ENCODE peak calls at places on chromosome 18, in seven cellular contexts. R is retinal pigment epithelial cell, M is psoas muscle, I is left ventricle myocardium inferior, P is type B pancreatic cell, S is mammary epithelial cell, N is endothelial cell. T is an unnamed sample.

GRCh38 chr18:8705941-8706544 is 687 bp downstream of the MTCL1 start:
- DNase-seq in P (no peak), M (peak; percentile 24), R (no peak), I (no peak), N (peak; percentile 21), S (peak; percentile 14), T (no peak)

GRCh38 chr18:70448588-70448987 is 159.7 kb downstream of the SOCS6 start:
- DNase-seq in S (no peak), R (no peak), I (no peak), N (no peak), P (no peak), M (no peak), T (no peak)

GRCh38 chr18:59516356-59517155 is 157.5 kb upstream of the LMAN1 start:
- DNase-seq in N (peak; percentile 17), R (peak; percentile 87), S (peak; percentile 55), I (peak; percentile 40), M (no peak), P (no peak), T (no peak)

GRCh38 chr18:8478166-8478967 is 130.9 kb upstream of the RAB12 start:
- DNase-seq in N (peak; percentile 88), P (peak; percentile 80), S (peak; percentile 29), M (peak; percentile 51), I (peak; percentile 44), R (no peak), T (no peak)

GRCh38 chr18:3652380-3653262 is 202.6 kb downstream of the TGIF1 start:
- DNase-seq in P (no peak), N (no peak), S (peak; percentile 100), R (peak; percentile 84), I (peak; percentile 28), M (peak; percentile 28), T (peak; percentile 34)

GRCh38 chr18:74525741-74526140 is 8.6 kb upstream of the CNDP1 start:
- DNase-seq in S (no peak), N (no peak), M (no peak), R (no peak), I (no peak), P (no peak), T (no peak)

GRCh38 chr18:43303376-43303775 is 26.1 kb upstream of the SYT4 start:
- DNase-seq in R (no peak), M (no peak), S (peak; percentile 34), I (no peak), N (no peak), P (no peak), T (no peak)

GRCh38 chr18:49811151-49811938 is 2.0 kb downstream of the ACAA2 start:
- DNase-seq in P (no peak), S (no peak), N (no peak), I (no peak), M (no peak), R (no peak), T (no peak)

GRCh38 chr18:27645929-27646328 is 460.8 kb upstream of the CHST9 start:
- DNase-seq in S (no peak), R (no peak), P (no peak), I (no peak), N (no peak), M (no peak), T (no peak)

GRCh38 chr18:49797995-49798394 is 15.3 kb downstream of the ACAA2 start:
- DNase-seq in S (no peak), M (no peak), P (no peak), I (no peak), N (no peak), R (no peak), T (no peak)

GRCh38 chr18:48539406-48540328 is 836 bp downstream of the CTIF start:
- DNase-seq in N (peak; percentile 50), M (peak; percentile 48), S (peak; percentile 58), I (peak; percentile 34), R (no peak), P (peak; percentile 74), T (peak; percentile 52)

GRCh38 chr18:79690071-79690470 is 10.5 kb downstream of the CTDP1 start:
- DNase-seq in P (no peak), R (no peak), S (no peak), N (no peak), M (no peak), I (no peak), T (no peak)

GRCh38 chr18:54296017-54296416 is 26.7 kb downstream of the POLI start:
- DNase-seq in S (no peak), R (peak; percentile 11), P (no peak), M (no peak), N (no peak), I (no peak), T (no peak)

GRCh38 chr18:35993013-35993412 is 20.5 kb downstream of the RMP24 start:
- DNase-seq in P (no peak), I (no peak), M (no peak), R (no peak), N (no peak), S (no peak), T (no peak)

GRCh38 chr18:77103181-77103875 is 29.3 kb downstream of the MBP start:
- DNase-seq in M (no peak), R (no peak), S (no peak), P (no peak), N (no peak), I (no peak), T (no peak)

GRCh38 chr18:55289775-55290174 is 298.2 kb downstream of the TCF4 start:
- DNase-seq in S (no peak), M (no peak), P (no peak), N (no peak), R (no peak), I (no peak), T (no peak)

GRCh38 chr18:39188278-39188677 is 1622.7 kb upstream of the CELF4 start:
- DNase-seq in P (no peak), N (no peak), R (no peak), M (no peak), S (no peak), I (no peak), T (no peak)

GRCh38 chr18:75282746-75283145 is 72.1 kb downstream of the TSHZ1 start:
- DNase-seq in I (no peak), M (no peak), N (no peak), R (no peak), S (no peak), P (no peak), T (no peak)

DNA sequence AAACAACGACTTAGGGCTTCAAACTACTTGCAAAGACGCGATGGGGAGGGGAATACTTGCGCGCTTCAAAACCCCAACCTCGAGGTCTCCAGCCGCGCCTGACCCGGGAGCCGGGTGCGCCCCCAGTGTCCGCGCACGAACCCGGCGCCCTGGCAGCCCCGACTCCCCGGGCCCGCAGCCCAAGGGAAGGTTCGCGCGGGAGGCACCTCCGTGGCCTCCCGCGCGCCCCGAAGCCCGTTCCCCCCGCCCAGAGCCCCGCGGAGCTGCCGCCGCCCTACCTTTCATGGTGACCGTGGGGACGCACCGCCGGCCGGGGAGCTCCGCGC is 308 bp downstream of the COLEC12 start:
- DNase-seq in I (no peak), R (no peak), P (no peak), S (peak; percentile 11), N (peak; percentile 45), M (peak; percentile 33), T (no peak)
- TF ChIP-seq CTCF in I (peak; percentile 26), R (no peak), P (peak; percentile 42), S (no peak), N (no peak), M (no peak), T (no peak)

DNA sequence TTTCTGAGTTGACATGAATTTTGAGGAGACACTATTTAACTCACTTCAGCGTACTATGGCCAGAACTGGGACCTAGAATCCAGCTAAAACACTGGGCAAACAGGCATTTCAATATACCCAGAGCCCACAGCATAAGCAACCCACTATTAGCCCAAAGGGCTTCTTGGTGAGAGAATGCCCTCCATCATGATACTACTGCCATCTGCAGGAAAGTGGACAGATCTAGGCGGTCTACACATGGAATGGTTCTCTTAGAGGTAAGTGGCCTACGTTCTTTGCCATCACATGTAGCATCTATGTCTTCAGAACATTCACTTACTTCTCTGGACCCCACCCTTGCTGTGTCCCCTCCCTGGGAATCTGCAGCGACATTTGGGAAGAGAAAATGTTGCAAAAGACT is 181.3 kb upstream of the LINC00305 start:
- DNase-seq in P (no peak), N (peak; percentile 16), S (no peak), R (no peak), M (no peak), I (no peak), T (no peak)
- TF ChIP-seq CTCF in P (no peak), N (no peak), S (no peak), R (no peak), M (no peak), I (peak; percentile 32), T (no peak)

GRCh38 chr18:10057808-10058791 is 144.3 kb downstream of the VAPA start:
- DNase-seq in N (no peak), M (no peak), P (no peak), I (no peak), R (no peak), S (peak; percentile 82), T (no peak)
- TF ChIP-seq CTCF in N (no peak), M (no peak), P (no peak), I (no peak), R (no peak), S (no peak), T (no peak)

DNA sequence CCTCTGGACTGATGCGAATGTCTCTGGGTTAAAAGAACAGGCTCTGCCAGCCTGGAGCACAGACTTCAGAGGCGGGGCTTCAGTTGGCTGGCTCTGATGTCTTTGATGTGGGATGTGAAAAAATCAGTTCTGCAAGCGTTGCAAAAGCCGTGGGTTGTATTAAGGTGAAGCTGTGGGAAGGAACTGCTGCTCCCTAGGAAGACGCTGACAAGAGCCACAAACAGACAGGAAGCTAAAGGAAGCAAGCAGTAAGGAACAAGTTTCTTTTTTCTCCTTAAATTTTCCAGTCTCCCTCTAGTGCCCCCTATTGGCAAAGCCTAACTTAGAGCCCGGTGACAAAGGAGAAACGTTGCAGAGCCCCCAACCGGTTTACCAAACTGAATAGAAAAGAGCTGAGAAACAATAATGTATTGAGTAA is 239.0 kb downstream of the CCDC178 start:
- DNase-seq in P (no peak), I (no peak), R (peak; percentile 8), S (peak; percentile 11), M (no peak), N (peak; percentile 56), T (no peak)
- TF ChIP-seq CTCF in P (peak; percentile 80), I (no peak), R (peak; percentile 84), S (peak; percentile 63), M (no peak), N (peak; percentile 84), T (no peak)

DNA sequence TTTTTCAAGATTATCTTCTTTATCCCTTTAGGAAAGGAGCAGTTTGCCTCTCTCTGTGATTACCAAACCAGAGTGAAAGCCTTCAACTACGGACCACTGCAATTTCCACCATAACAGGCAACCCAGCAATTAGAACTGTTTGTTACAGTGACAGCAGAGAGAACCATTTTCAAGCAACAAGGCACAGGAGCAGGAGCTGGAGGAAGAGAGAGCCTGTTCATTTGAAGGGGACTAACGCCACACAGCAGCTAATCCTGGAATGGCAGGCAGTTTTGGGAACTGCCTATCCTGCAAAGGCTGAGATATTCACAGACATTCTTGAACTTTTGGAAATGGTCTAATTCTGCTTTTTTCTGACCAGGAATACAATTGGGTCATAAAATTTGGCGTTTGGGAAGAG is 1541.9 kb upstream of the PIK3C3 start:
- DNase-seq in M (no peak), I (no peak), S (no peak), R (no peak), P (no peak), N (peak; percentile 56), T (no peak)
- TF ChIP-seq CTCF in M (no peak), I (peak; percentile 40), S (peak; percentile 71), R (peak; percentile 67), P (peak; percentile 75), N (no peak), T (no peak)